ENCODE peak calls at places on chromosomes 5 and 9, in nine cellular contexts. M is GM12865; H is CD4-positive, alpha-beta T cell; D is IMR-90; R is HCT116; T is epithelial cell of esophagus; Z is GM12864; N is A673; E is GM06990. W is an unnamed sample.

GRCh38 chr5:59142927-59143326 is 560.1 kb downstream of the RAB3C start:
- DNase-seq in H (no peak), M (no peak), D (no peak), R (no peak), E (no peak), Z (no peak), T (no peak), N (no peak), W (no peak)

GRCh38 chr5:115459844-115460243 is 84.7 kb downstream of the FEM1C start:
- DNase-seq in H (no peak), Z (no peak), T (no peak), N (no peak), E (no peak), D (peak; percentile 61), M (no peak), R (peak; percentile 2), W (peak; percentile 68)

GRCh38 chr5:179795863-179796833 is 2.4 kb downstream of the LTC4S start:
- DNase-seq in H (peak; percentile 69), R (no peak), N (peak; percentile 72), M (peak; percentile 90), D (peak; percentile 78), Z (no peak), E (peak; percentile 88), T (peak; percentile 87), W (peak; percentile 73)

GRCh38 chr9:109108318-109108717 is 11.4 kb downstream of the TMEM245 start:
- DNase-seq in M (no peak), R (no peak), Z (no peak), N (no peak), H (no peak), T (peak; percentile 47), E (no peak), D (peak; percentile 71), W (peak; percentile 36)

GRCh38 chr5:14063117-14063516 is 80.0 kb upstream of the TRIO start:
- DNase-seq in E (no peak), Z (no peak), N (no peak), H (no peak), M (no peak), T (peak; percentile 35), D (peak; percentile 43), R (no peak), W (peak; percentile 46)

GRCh38 chr5:176862330-176862995 is 36.7 kb downstream of the HK3 start:
- DNase-seq in Z (no peak), E (no peak), R (no peak), T (no peak), D (no peak), H (no peak), M (no peak), N (no peak), W (no peak)

GRCh38 chr5:12023614-12024241 is 119.5 kb upstream of the CTNND2 start:
- DNase-seq in M (peak; percentile 38), Z (peak; percentile 3), N (peak; percentile 44), H (no peak), E (no peak), R (no peak), T (peak; percentile 61), D (peak; percentile 27), W (peak; percentile 20)

GRCh38 chr9:131407717-131408195 is 13.9 kb downstream of the PRRC2B start:
- DNase-seq in E (no peak), Z (no peak), M (no peak), H (peak; percentile 35), D (no peak), T (peak; percentile 73), R (no peak), N (peak; percentile 41), W (no peak)

GRCh38 chr9:8268881-8269280 is 469.3 kb upstream of the DMAC1 start:
- DNase-seq in T (no peak), R (no peak), D (no peak), M (no peak), H (no peak), N (no peak), Z (no peak), E (no peak), W (no peak)

GRCh38 chr5:123090641-123091257 is 1.7 kb downstream of the PRDM6 start:
- DNase-seq in Z (no peak), D (no peak), R (no peak), M (no peak), E (no peak), T (no peak), H (no peak), N (no peak), W (no peak)

GRCh38 chr5:23655674-23656073 is 148.3 kb downstream of the PRDM9 start:
- DNase-seq in R (no peak), Z (no peak), H (no peak), E (no peak), D (no peak), N (no peak), M (no peak), T (peak; percentile 93), W (no peak)

GRCh38 chr5:60372786-60373185 is 327.2 kb downstream of the DEPDC1B start:
- DNase-seq in H (no peak), N (no peak), R (no peak), D (no peak), E (no peak), Z (no peak), M (no peak), T (no peak), W (no peak)

GRCh38 chr5:98698359-98698758 is 75.1 kb upstream of the RGMB start:
- DNase-seq in R (no peak), D (peak; percentile 49), Z (no peak), N (no peak), H (no peak), T (peak; percentile 84), M (no peak), E (no peak), W (no peak)

GRCh38 chr9:12719431-12719830 is 26.2 kb downstream of the TYRP1 start:
- DNase-seq in Z (no peak), R (peak; percentile 24), E (no peak), H (no peak), M (no peak), D (peak; percentile 69), N (peak; percentile 51), T (peak; percentile 56), W (peak; percentile 30)

GRCh38 chr9:64057553-64057952 is 1227.5 kb downstream of the FOXD4L5 start:
- DNase-seq in E (no peak), D (no peak), M (no peak), T (no peak), H (no peak), N (no peak), Z (no peak), R (no peak), W (no peak)
- TF ChIP-seq CTCF in E (no peak), D (no peak), M (no peak), T (no peak), H (no peak), N (no peak), Z (no peak), R (no peak), W (no peak)

GRCh38 chr5:91864902-91865420 is 481.8 kb upstream of the ARRDC3 start:
- DNase-seq in R (no peak), T (no peak), E (no peak), D (no peak), M (no peak), N (peak; percentile 41), Z (no peak), H (no peak), W (no peak)
- TF ChIP-seq CTCF in R (no peak), T (no peak), E (no peak), D (no peak), M (no peak), N (peak; percentile 39), Z (no peak), H (no peak), W (no peak)

GRCh38 chr9:4905135-4905490 is 80.0 kb upstream of the JAK2 start:
- DNase-seq in Z (no peak), T (no peak), R (no peak), H (no peak), D (no peak), M (no peak), N (peak; percentile 18), E (no peak), W (no peak)
- TF ChIP-seq CTCF in Z (no peak), T (no peak), R (no peak), H (no peak), D (no peak), M (no peak), N (no peak), E (no peak), W (no peak)

DNA sequence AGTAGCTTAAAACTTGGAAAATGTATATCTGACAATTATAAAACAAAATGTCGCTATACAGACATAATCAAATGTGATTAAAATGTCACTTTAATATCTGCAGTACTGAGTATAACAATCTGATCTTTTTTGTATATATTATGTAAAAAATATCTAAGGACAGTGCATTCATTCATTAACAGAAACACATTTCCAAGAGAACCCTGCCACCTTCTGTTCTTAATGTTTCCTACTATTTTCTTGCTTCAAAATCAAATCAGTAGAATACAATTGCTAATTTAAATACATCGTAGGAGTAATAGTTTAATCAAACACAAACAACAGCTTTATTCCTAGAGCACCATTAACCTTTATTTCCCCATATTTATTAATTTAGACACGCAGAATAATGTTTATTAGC is 142.6 kb upstream of the ST8SIA4 start:
- DNase-seq in D (no peak), E (no peak), N (peak; percentile 2), R (peak; percentile 15), T (peak; percentile 13), H (no peak), Z (no peak), M (peak; percentile 15), W (no peak)
- TF ChIP-seq CTCF in D (peak; percentile 9), E (no peak), N (peak; percentile 29), R (peak; percentile 50), T (no peak), H (peak; percentile 52), Z (peak; percentile 9), M (no peak), W (no peak)

DNA sequence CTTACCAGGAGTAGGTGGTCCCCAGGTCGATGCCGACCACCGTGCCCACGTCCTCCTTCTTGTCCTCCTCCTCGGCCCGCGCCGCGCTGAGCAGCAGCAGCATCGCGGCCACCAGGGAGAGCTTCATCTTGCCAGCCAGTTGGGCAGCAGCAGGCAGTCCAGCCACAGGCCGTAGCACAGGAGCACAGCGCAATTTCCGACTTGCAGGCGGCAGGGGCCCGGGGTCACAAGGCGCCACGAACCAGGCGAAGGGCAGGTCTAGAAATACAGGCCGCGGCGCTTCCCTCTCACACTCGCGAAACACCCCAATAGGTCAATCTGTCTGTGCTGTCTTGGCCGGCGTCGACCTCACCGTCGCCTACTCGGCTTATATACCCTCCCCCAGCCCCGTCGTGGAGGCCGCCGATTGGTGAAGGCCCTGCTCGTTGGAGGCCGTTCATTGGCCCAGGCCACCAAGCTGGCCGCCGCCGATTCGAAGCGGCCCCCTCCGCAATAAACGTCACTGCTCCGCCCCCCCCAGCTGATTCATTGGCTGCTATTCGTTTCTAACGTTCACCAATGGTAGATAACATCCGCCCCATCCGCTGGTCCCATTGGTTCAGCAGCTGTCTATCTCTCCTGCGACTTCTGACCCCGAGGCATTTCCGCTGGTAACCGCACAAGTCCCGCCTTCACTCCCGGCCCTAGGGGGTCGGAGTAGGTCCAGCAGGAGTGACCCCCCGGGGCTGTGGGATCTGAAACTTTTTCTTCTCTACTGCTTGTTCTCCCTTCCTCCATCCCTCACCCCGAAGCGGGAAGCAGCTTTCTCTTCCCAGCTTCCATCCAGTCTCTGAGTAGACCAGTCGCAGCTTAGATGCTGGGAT is at the start of gene HSPA5:
- DNase-seq in Z (peak; percentile 99), N (peak; percentile 100), D (peak; percentile 100), H (peak; percentile 99), T (peak; percentile 100), M (peak; percentile 100), R (peak; percentile 99), E (peak; percentile 97), W (peak; percentile 99)
- TF ChIP-seq CTCF in Z (no peak), N (peak; percentile 21), D (no peak), H (no peak), T (peak; percentile 24), M (no peak), R (no peak), E (no peak), W (peak; percentile 33)

GRCh38 chr5:141510850-141511718 is 22.2 kb downstream of the PCDHGC5 start:
- DNase-seq in N (no peak), Z (peak; percentile 90), H (no peak), M (peak; percentile 96), R (no peak), D (no peak), E (peak; percentile 78), T (no peak), W (no peak)
- TF ChIP-seq CTCF in N (no peak), Z (no peak), H (no peak), M (no peak), R (no peak), D (no peak), E (no peak), T (no peak), W (no peak)